ENCODE peak calls at places on chromosomes 6 and 20, in six cellular contexts. G is esophagus muscularis mucosa, Z is psoas muscle, J is sigmoid colon, W is HCT116, C is pancreas. T is an unnamed sample.

GRCh38 chr6:14986370-14986769 is 259.5 kb upstream of the JARID2 start:
- DNase-seq in G (no peak), Z (no peak), C (no peak), W (no peak), J (no peak), T (no peak)

GRCh38 chr6:17890309-17890708 is 97.1 kb downstream of the KIF13A start:
- DNase-seq in C (no peak), W (no peak), G (no peak), Z (no peak), J (no peak), T (no peak)

GRCh38 chr20:51420111-51420510 is 122.4 kb downstream of the NFATC2 start:
- DNase-seq in W (no peak), J (no peak), G (no peak), Z (no peak), C (no peak), T (peak; percentile 47)

GRCh38 chr6:8785223-8785622 is 349.9 kb upstream of the SLC35B3 start:
- DNase-seq in Z (no peak), J (no peak), C (no peak), G (no peak), W (no peak), T (no peak)

GRCh38 chr6:49409951-49410542 is 53.0 kb downstream of the MMUT start:
- DNase-seq in C (peak; percentile 29), J (peak; percentile 67), Z (peak; percentile 54), G (no peak), W (peak; percentile 54), T (peak; percentile 83)

GRCh38 chr6:75376347-75377024 is 91.9 kb upstream of the TMEM30A start:
- DNase-seq in G (no peak), W (no peak), Z (no peak), C (no peak), J (no peak), T (peak; percentile 64)

GRCh38 chr6:103797738-103798137 is 1062.0 kb downstream of the HACE1 start:
- DNase-seq in C (no peak), Z (no peak), J (no peak), G (no peak), W (no peak), T (peak; percentile 37)

GRCh38 chr6:81761197-81761596 is 8.7 kb upstream of the TENT5A start:
- DNase-seq in C (no peak), G (no peak), Z (no peak), W (no peak), J (no peak), T (peak; percentile 35)

GRCh38 chr6:80197474-80197873 is 91.0 kb downstream of the BCKDHB start:
- DNase-seq in G (no peak), C (peak; percentile 17), J (no peak), Z (no peak), W (no peak), T (peak; percentile 37)

GRCh38 chr6:163728442-163729126 is 314.1 kb downstream of the QKI start:
- DNase-seq in Z (no peak), C (no peak), J (peak; percentile 20), G (no peak), W (no peak), T (no peak)

GRCh38 chr6:150667977-150668716 is 68.5 kb downstream of the PLEKHG1 start:
- DNase-seq in G (no peak), W (peak; percentile 75), C (peak; percentile 84), J (peak; percentile 95), Z (peak; percentile 90), T (peak; percentile 93)

GRCh38 chr20:40268321-40269075 is 420.5 kb downstream of the MAFB start:
- DNase-seq in Z (no peak), W (no peak), J (no peak), C (no peak), G (no peak), T (no peak)
- H3K4me3 ChIP-seq in Z (no peak overlapping the region), W (no peak overlapping the region), J (no peak overlapping the region), C (no peak overlapping the region), G (no peak overlapping the region), T (no peak overlapping the region)

DNA sequence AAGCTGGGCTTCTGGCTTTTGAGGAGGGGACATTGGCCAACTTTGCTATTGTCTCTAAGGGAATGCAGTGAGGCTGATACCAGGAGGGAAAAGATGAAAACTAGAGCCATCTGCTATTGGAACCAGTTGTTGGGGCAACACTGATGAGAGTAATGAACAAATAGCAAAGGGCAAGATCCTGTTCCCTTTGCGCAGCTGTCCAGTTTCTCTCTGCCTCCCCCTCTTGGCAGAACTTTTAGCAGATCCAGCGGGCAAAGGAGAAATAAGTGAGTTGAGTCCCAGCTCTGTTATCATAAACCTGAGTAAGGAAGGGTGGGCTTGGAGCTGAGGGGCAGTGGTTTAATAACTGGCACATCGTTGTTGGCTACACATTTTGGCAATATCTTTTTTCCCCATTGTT is 126.8 kb downstream of the AKAP7 start:
- DNase-seq in C (no peak), Z (no peak), J (no peak), G (no peak), W (peak; percentile 3), T (no peak)
- TF ChIP-seq CTCF in C (no peak), Z (no peak), J (no peak), G (no peak), W (peak; percentile 31), T (peak; percentile 4)

GRCh38 chr6:88474720-88475119 is 308.6 kb upstream of the CNR1 start:
- DNase-seq in G (no peak), C (no peak), J (no peak), W (no peak), Z (no peak), T (no peak)
- H3K4me3 ChIP-seq in G (no peak overlapping the region), C (no peak overlapping the region), J (no peak overlapping the region), W (no peak overlapping the region), Z (no peak overlapping the region), T (no peak overlapping the region)

DNA sequence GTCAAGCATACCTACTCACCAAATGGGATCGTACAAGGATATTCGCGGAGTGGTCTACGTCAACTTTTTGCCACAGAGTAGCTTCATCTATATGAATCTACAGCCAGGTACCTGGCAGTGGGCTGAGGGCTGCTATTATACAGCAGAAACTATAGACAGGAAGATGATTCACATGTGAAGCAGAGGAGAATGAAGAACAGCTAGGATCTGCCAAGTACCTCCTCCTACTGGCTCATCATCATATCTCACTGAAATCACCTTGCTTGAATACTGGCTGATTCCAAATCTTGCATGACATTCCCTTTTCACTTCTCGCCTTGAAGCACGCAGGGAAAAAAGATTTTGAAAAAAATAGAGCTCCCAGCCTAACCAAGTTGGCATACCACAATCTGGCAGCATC is 488.7 kb upstream of the NRSN1 start:
- DNase-seq in G (no peak), W (no peak), J (no peak), Z (no peak), C (no peak), T (no peak)
- TF ChIP-seq CTCF in G (no peak), W (no peak), J (no peak), Z (no peak), C (no peak), T (no peak)

DNA sequence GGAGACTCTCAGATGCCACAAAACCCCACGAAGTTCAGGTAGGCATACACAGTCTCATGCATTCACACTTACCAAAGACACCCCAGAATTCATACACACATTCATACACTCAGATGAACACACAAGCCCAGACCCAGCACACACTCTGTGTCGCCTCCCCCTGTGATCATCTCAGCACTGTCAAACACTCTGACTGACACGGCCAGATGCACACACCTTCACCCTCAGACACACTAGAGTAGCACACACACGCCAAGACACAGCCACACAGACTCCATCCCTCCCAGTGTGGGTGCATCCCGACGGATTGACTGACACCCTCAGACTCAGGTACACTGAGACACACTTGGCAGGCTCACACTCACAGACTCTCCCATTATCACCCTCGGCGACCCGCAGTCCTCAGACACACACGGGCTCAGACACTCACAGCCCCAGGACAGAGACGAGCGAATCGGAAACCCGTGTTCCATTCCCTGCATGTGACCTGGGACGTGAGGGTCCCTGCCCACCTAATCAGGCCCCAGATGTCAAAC is 872 bp upstream of the RIMS4 start:
- DNase-seq in G (no peak), Z (no peak), C (no peak), J (no peak), W (no peak), T (no peak)
- H3K4me3 ChIP-seq in G (no peak overlapping the region), Z (no peak overlapping the region), C (no peak overlapping the region), J (no peak overlapping the region), W (no peak overlapping the region), T (no peak overlapping the region)

DNA sequence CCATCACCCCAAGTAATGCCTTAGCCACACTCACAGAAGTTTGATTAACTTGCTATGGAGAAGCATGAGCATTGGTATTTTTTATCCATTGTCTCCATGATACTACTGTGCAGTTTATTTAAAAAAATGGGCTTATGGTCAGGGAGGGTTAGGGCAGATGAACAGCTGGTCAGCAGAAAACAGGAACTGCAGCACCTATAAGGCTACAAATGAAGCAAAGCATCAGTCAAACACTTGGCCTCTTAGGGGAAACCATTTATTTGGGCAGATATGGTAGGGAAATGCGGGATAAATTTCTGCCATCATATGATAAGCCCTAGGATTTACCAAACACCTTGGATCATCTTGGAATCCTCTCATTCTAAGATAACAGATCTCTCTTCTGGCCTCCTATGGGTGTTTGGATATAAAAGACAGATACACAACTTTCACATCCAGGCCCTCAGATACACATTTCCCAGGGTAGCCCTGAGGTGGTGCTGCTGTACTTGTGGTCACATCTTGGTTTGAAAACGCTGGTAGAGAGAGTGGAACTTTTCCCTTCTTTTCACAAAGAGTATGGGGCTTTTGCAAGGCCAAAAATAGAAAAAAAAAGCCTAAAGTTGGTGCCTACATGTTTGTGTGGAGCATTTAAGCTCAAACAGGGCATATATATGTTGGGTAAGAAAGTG is 42.8 kb upstream of the AHI1 start:
- DNase-seq in G (no peak), W (no peak), Z (no peak), C (no peak), J (no peak), T (peak; percentile 70)
- TF ChIP-seq CTCF in G (no peak), W (no peak), Z (no peak), C (no peak), J (no peak), T (peak; percentile 55)

GRCh38 chr6:31922942-31923341 is 4.6 kb upstream of the C2 start:
- DNase-seq in Z (no peak), W (peak; percentile 42), G (no peak), J (no peak), C (no peak), T (peak; percentile 29)

GRCh38 chr6:31927242-31927867 is at the start of gene C2:
- DNase-seq in G (no peak), C (no peak), Z (no peak), J (no peak), W (no peak), T (no peak)

GRCh38 chr6:31930962-31931361 is 3.4 kb downstream of the C2 start:
- DNase-seq in J (no peak), G (no peak), C (no peak), Z (no peak), W (no peak), T (no peak)

GRCh38 chr6:31928672-31928939 is 1.1 kb downstream of the C2 start:
- DNase-seq in W (no peak), Z (no peak), G (no peak), J (no peak), C (no peak), T (no peak)

GRCh38 chr6:31927868-31928671 is 553 bp downstream of the C2 start:
- DNase-seq in Z (no peak), W (no peak), C (no peak), J (no peak), G (no peak), T (no peak)
- H3K4me3 ChIP-seq in Z (peak overlapping the region; percentile 28), W (no peak overlapping the region), C (no peak overlapping the region), J (no peak overlapping the region), G (peak overlapping the region; percentile 41), T (no peak overlapping the region)

T was measured in fibroblast of pulmonary artery.